ENCODE peak calls at places on chromosome 1, in eight cellular contexts. One of them, this sample, is unnamed.

GRCh38 chr1:67463298-67463960 is 33.2 kb upstream of the SERBP1 start:
- DNase-seq in neural crest cell: no peak
- DNase-seq in AG09309: no peak
- DNase-seq in progenitor cell of endocrine pancreas: no peak
- DNase-seq in lower leg skin: no peak
- DNase-seq in BJ: no peak
- DNase-seq in ovary: no peak
- DNase-seq in cardiac muscle cell: no peak
- DNase-seq in this sample: no peak

GRCh38 chr1:155070721-155071556 is 7.4 kb downstream of the EFNA4 start:
- DNase-seq in neural crest cell: peak
- DNase-seq in AG09309: no peak
- DNase-seq in progenitor cell of endocrine pancreas: peak
- DNase-seq in lower leg skin: peak
- DNase-seq in BJ: no peak
- DNase-seq in ovary: peak
- DNase-seq in cardiac muscle cell: peak
- DNase-seq in this sample: peak

GRCh38 chr1:17502326-17502778 is 37.1 kb upstream of the ARHGEF10L start:
- DNase-seq in neural crest cell: peak
- DNase-seq in AG09309: peak
- DNase-seq in progenitor cell of endocrine pancreas: peak
- DNase-seq in lower leg skin: peak
- DNase-seq in BJ: peak
- DNase-seq in ovary: peak
- DNase-seq in cardiac muscle cell: peak
- DNase-seq in this sample: peak

GRCh38 chr1:181126871-181127587 is 38.5 kb downstream of the IER5 start:
- DNase-seq in neural crest cell: no peak
- DNase-seq in AG09309: no peak
- DNase-seq in progenitor cell of endocrine pancreas: no peak
- DNase-seq in lower leg skin: no peak
- DNase-seq in BJ: no peak
- DNase-seq in ovary: no peak
- DNase-seq in cardiac muscle cell: no peak
- DNase-seq in this sample: no peak

GRCh38 chr1:233113009-233113712 is 162.8 kb downstream of the NTPCR start:
- DNase-seq in neural crest cell: no peak
- DNase-seq in AG09309: peak
- DNase-seq in progenitor cell of endocrine pancreas: no peak
- DNase-seq in lower leg skin: peak
- DNase-seq in BJ: peak
- DNase-seq in ovary: peak
- DNase-seq in cardiac muscle cell: peak
- DNase-seq in this sample: no peak

GRCh38 chr1:91091812-91092211 is 70.0 kb upstream of the ZNF644 start:
- DNase-seq in neural crest cell: no peak
- DNase-seq in AG09309: no peak
- DNase-seq in progenitor cell of endocrine pancreas: no peak
- DNase-seq in lower leg skin: no peak
- DNase-seq in BJ: no peak
- DNase-seq in ovary: no peak
- DNase-seq in cardiac muscle cell: no peak
- DNase-seq in this sample: no peak

GRCh38 chr1:108190686-108191416 is 9.3 kb downstream of the SLC25A24 start:
- DNase-seq in neural crest cell: no peak
- DNase-seq in AG09309: no peak
- DNase-seq in progenitor cell of endocrine pancreas: no peak
- DNase-seq in lower leg skin: no peak
- DNase-seq in BJ: no peak
- DNase-seq in ovary: no peak
- DNase-seq in cardiac muscle cell: no peak
- DNase-seq in this sample: no peak

GRCh38 chr1:109959974-109960744 is 24.4 kb upstream of the AHCYL1 start:
- DNase-seq in neural crest cell: no peak
- DNase-seq in AG09309: peak
- DNase-seq in progenitor cell of endocrine pancreas: no peak
- DNase-seq in lower leg skin: no peak
- DNase-seq in BJ: no peak
- DNase-seq in ovary: no peak
- DNase-seq in cardiac muscle cell: peak
- DNase-seq in this sample: no peak

GRCh38 chr1:201553496-201554166 is 14.7 kb downstream of the NAV1 start:
- DNase-seq in neural crest cell: no peak
- DNase-seq in AG09309: no peak
- DNase-seq in progenitor cell of endocrine pancreas: no peak
- DNase-seq in lower leg skin: peak
- DNase-seq in BJ: no peak
- DNase-seq in ovary: no peak
- DNase-seq in cardiac muscle cell: no peak
- DNase-seq in this sample: no peak

GRCh38 chr1:201554167-201554600 is 15.3 kb downstream of the NAV1 start:
- DNase-seq in neural crest cell: no peak
- DNase-seq in AG09309: no peak
- DNase-seq in progenitor cell of endocrine pancreas: no peak
- DNase-seq in lower leg skin: peak
- DNase-seq in BJ: no peak
- DNase-seq in ovary: no peak
- DNase-seq in cardiac muscle cell: no peak
- DNase-seq in this sample: no peak

GRCh38 chr1:201552941-201553341 is 14.0 kb downstream of the NAV1 start:
- DNase-seq in neural crest cell: no peak
- DNase-seq in AG09309: no peak
- DNase-seq in progenitor cell of endocrine pancreas: no peak
- DNase-seq in lower leg skin: peak
- DNase-seq in BJ: no peak
- DNase-seq in ovary: no peak
- DNase-seq in cardiac muscle cell: no peak
- DNase-seq in this sample: no peak

GRCh38 chr1:201551096-201551495 is 12.2 kb downstream of the NAV1 start:
- DNase-seq in neural crest cell: no peak
- DNase-seq in AG09309: no peak
- DNase-seq in progenitor cell of endocrine pancreas: no peak
- DNase-seq in lower leg skin: no peak
- DNase-seq in BJ: no peak
- DNase-seq in ovary: no peak
- DNase-seq in cardiac muscle cell: no peak
- DNase-seq in this sample: no peak

DNA sequence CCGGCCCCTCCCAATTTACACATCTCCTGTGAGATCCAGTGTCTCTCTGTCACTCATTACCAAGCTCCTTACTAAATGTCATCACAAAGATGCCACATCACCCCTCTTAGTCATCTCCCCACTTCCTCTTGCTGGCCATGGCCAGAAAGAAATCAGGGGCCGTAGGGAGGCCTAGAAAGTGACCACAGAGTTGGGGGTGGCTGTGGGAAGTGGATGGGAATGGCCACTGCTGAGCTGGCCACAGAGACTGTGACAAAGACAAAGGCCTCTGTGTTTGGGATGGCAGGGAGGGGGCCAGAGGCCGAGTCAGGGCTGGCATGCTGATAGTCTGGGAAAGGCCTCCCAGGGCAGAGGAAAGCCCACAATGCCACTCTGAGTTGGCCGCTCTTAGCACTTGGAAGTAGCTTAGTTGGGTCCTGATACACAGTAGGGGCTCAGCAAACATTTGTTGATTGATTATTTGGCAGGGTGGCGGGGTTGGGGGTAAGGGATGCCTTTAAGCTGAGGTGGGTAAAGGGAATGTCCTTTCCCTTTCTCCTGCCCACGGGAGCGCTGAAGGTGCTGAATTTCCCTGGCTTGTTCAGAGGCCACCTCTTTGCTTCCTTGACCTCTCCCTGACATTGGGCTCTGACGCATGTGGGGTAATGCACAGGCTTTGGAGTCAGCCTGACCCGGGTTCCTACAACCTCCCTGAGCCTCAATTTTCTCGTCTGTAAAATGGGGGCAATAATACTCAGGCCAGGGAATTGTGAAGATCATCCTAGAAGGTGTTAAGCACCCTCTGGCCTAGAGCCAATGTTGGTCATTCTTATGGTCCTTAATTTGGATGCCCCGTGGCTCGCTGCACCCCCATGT is 13.2 kb downstream of the NAV1 start:
- DNase-seq in neural crest cell: no peak
- DNase-seq in AG09309: no peak
- DNase-seq in progenitor cell of endocrine pancreas: no peak
- DNase-seq in lower leg skin: peak
- DNase-seq in BJ: peak
- DNase-seq in ovary: no peak
- DNase-seq in cardiac muscle cell: peak
- DNase-seq in this sample: no peak
- TF ChIP-seq CTCF in neural crest cell: no peak
- TF ChIP-seq CTCF in AG09309: no peak
- TF ChIP-seq CTCF in progenitor cell of endocrine pancreas: no peak
- TF ChIP-seq CTCF in lower leg skin: no peak
- TF ChIP-seq CTCF in BJ: no peak
- TF ChIP-seq CTCF in ovary: no peak
- TF ChIP-seq CTCF in cardiac muscle cell: no peak
- TF ChIP-seq CTCF in this sample: no peak

DNA sequence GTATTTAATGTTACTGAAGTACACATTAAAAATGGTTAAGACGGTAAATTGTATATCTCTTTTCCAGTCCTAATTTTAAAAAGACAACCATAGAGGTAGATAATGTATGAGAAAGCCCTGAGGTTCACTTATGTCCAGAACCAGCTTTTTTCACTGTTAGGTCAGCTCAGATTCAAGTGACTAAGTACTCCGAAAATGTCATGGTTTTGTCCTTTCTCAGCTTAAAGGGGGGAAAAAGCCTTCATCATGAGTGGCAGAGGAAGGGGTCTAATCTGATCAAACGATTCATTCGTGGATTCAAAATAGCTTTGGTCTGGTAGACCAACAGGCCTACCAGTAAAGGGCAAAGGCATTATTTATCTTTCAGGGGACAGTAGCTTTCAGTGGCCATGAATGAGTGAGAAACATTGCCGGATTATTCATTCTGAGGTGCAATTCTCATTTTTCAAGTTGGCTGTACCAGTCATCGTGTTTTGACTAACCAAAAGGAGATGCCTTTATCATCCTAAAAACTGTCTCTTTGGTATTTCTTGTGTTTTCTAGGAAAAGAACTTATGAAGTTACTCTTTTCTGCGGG is 208.4 kb downstream of the HHIPL2 start:
- DNase-seq in neural crest cell: no peak
- DNase-seq in AG09309: no peak
- DNase-seq in progenitor cell of endocrine pancreas: no peak
- DNase-seq in lower leg skin: no peak
- DNase-seq in BJ: no peak
- DNase-seq in ovary: no peak
- DNase-seq in cardiac muscle cell: no peak
- DNase-seq in this sample: no peak
- TF ChIP-seq CTCF in neural crest cell: no peak
- TF ChIP-seq CTCF in AG09309: no peak
- TF ChIP-seq CTCF in progenitor cell of endocrine pancreas: no peak
- TF ChIP-seq CTCF in lower leg skin: no peak
- TF ChIP-seq CTCF in BJ: no peak
- TF ChIP-seq CTCF in ovary: no peak
- TF ChIP-seq CTCF in cardiac muscle cell: no peak
- TF ChIP-seq CTCF in this sample: no peak

DNA sequence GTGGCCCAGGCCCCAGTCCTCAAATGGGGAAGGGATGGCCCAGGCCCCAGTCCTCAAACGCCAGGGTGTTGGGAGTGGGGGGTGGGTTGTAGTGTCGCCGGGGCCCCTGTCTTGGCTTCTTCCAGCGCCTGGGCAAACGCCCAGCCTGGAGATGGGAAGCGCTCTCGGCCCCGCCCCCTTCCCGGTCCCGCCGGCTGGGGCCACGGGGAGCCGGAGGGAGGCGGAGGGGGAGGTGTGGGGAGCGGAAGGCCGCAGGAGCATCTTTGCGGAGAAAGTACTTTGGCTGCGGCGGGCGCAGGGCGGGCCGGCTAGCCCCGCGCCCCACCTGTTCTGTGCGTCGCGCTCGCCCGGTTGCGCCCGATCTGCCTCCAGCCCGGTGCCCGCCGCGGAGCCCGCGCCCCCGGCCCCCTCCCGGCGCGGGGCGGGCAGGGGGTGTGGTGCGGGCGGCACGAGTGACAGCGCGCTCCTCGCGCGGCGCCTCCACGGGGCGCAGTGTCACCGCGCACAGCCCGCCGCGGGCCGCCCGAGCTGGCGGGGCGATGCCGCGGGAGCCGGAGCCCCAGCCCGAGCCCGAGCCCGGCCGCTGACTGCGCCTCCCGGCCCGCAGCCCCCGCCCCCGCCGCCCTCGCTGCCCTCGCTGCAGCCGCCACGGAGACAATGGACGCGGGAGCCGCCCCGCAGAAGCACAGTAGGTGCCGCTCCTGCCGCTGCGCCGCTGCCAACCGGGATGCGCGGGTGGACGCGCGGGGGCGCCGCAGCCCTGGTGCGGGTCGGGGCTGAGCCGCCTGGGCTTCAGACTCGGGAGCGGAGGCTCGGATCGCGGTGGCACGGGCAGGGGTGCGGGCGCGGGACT is 31.1 kb upstream of the PEX10 start:
- DNase-seq in neural crest cell: peak
- DNase-seq in AG09309: no peak
- DNase-seq in progenitor cell of endocrine pancreas: no peak
- DNase-seq in lower leg skin: no peak
- DNase-seq in BJ: no peak
- DNase-seq in ovary: no peak
- DNase-seq in cardiac muscle cell: peak
- DNase-seq in this sample: peak
- TF ChIP-seq CTCF in neural crest cell: peak
- TF ChIP-seq CTCF in AG09309: no peak
- TF ChIP-seq CTCF in progenitor cell of endocrine pancreas: peak
- TF ChIP-seq CTCF in lower leg skin: no peak
- TF ChIP-seq CTCF in BJ: no peak
- TF ChIP-seq CTCF in ovary: no peak
- TF ChIP-seq CTCF in cardiac muscle cell: no peak
- TF ChIP-seq CTCF in this sample: no peak

GRCh38 chr1:157136133-157136532 is 2.1 kb downstream of the ETV3 start:
- DNase-seq in neural crest cell: no peak
- DNase-seq in AG09309: no peak
- DNase-seq in progenitor cell of endocrine pancreas: no peak
- DNase-seq in lower leg skin: no peak
- DNase-seq in BJ: no peak
- DNase-seq in ovary: no peak
- DNase-seq in cardiac muscle cell: no peak
- DNase-seq in this sample: no peak

GRCh38 chr1:157135070-157135469 is 3.1 kb downstream of the ETV3 start:
- DNase-seq in neural crest cell: no peak
- DNase-seq in AG09309: no peak
- DNase-seq in progenitor cell of endocrine pancreas: no peak
- DNase-seq in lower leg skin: no peak
- DNase-seq in BJ: no peak
- DNase-seq in ovary: no peak
- DNase-seq in cardiac muscle cell: no peak
- DNase-seq in this sample: no peak

GRCh38 chr1:157133431-157133830 is 4.8 kb downstream of the ETV3 start:
- DNase-seq in neural crest cell: no peak
- DNase-seq in AG09309: no peak
- DNase-seq in progenitor cell of endocrine pancreas: no peak
- DNase-seq in lower leg skin: no peak
- DNase-seq in BJ: no peak
- DNase-seq in ovary: no peak
- DNase-seq in cardiac muscle cell: no peak
- DNase-seq in this sample: no peak

GRCh38 chr1:157135646-157136045 is 2.5 kb downstream of the ETV3 start:
- DNase-seq in neural crest cell: no peak
- DNase-seq in AG09309: no peak
- DNase-seq in progenitor cell of endocrine pancreas: no peak
- DNase-seq in lower leg skin: no peak
- DNase-seq in BJ: no peak
- DNase-seq in ovary: no peak
- DNase-seq in cardiac muscle cell: peak
- DNase-seq in this sample: no peak

DNA sequence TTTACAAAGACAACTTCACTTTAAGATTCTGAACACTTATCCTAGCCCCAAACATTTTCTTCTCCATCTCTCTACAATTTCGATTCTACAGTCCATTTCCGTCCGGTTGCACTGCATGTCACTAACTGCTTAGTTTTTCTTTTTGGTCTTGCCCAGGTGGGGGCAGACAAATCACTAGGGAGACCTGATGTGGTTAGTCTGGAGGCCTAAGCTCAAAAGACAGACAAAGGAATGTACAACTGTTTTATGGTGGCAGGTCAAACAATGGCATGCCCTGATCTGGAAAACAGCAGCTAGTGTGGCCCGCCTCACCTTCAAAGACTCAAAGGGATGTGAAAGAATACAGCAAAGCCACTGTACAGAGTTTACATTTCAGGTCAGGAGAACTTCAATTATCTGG is 3.8 kb downstream of the ETV3 start:
- DNase-seq in neural crest cell: no peak
- DNase-seq in AG09309: no peak
- DNase-seq in progenitor cell of endocrine pancreas: no peak
- DNase-seq in lower leg skin: no peak
- DNase-seq in BJ: no peak
- DNase-seq in ovary: no peak
- DNase-seq in cardiac muscle cell: no peak
- DNase-seq in this sample: no peak
- TF ChIP-seq CTCF in neural crest cell: no peak
- TF ChIP-seq CTCF in AG09309: no peak
- TF ChIP-seq CTCF in progenitor cell of endocrine pancreas: no peak
- TF ChIP-seq CTCF in lower leg skin: no peak
- TF ChIP-seq CTCF in BJ: no peak
- TF ChIP-seq CTCF in ovary: no peak
- TF ChIP-seq CTCF in cardiac muscle cell: no peak
- TF ChIP-seq CTCF in this sample: no peak